ENCODE peak calls at places on chromosomes 11 and 22, in six cellular contexts. X is Calu3; A is activated naive CD4-positive, alpha-beta T cell; E is esophagus squamous epithelium; G is CD8-positive, alpha-beta T cell; V is adipocyte. R is an unnamed sample.

GRCh38 chr11:85758026-85758425 is 52.9 kb downstream of the SYTL2 start:
- DNase-seq in V (no peak), G (no peak), E (no peak), A (no peak), X (no peak), R (peak)

GRCh38 chr11:85787809-85788805 is 22.8 kb downstream of the SYTL2 start:
- DNase-seq in G (no peak), V (no peak), E (no peak), X (peak), A (no peak), R (no peak)

GRCh38 chr11:12454782-12455181 is 77.4 kb downstream of the PARVA start:
- DNase-seq in G (no peak), V (peak), E (no peak), A (no peak), X (no peak), R (no peak)

GRCh38 chr11:66363187-66363601 is 8.4 kb downstream of the SLC29A2 start:
- DNase-seq in E (no peak), V (no peak), G (no peak), X (no peak), A (no peak), R (no peak)

GRCh38 chr11:66868726-66869291 is 11.9 kb downstream of the LRFN4 start:
- DNase-seq in V (no peak), E (peak), G (peak), A (peak), X (peak), R (no peak)

GRCh38 chr11:7826316-7826715 is 29.6 kb upstream of the OR5P2 start:
- DNase-seq in X (no peak), G (no peak), V (peak), A (no peak), E (no peak), R (no peak)

GRCh38 chr11:18761144-18761543 is 30.5 kb downstream of the PTPN5 start:
- DNase-seq in X (no peak), G (no peak), A (no peak), E (no peak), V (no peak), R (no peak)

GRCh38 chr11:123654566-123655081 is at the start of gene SCN3B:
- DNase-seq in E (no peak), X (peak), A (no peak), V (peak), G (no peak), R (peak)

GRCh38 chr11:128236506-128237498 is 350.6 kb downstream of the ETS1 start:
- DNase-seq in E (no peak), G (no peak), X (no peak), A (no peak), V (no peak), R (no peak)

GRCh38 chr11:76206327-76207081 is at the start of gene WNT11:
- DNase-seq in A (no peak), E (no peak), X (peak), G (peak), V (peak), R (peak)

GRCh38 chr11:75374646-75375045 is 23.2 kb upstream of the ARRB1 start:
- DNase-seq in A (no peak), E (no peak), X (no peak), V (no peak), G (no peak), R (no peak)

GRCh38 chr22:38868886-38869381 is 3.1 kb downstream of the CBX6 start:
- DNase-seq in A (peak), V (peak), G (peak), X (peak), E (no peak), R (peak)

GRCh38 chr11:132944557-132944920 is 587.8 kb downstream of the OPCML start:
- DNase-seq in A (no peak), G (no peak), V (no peak), E (no peak), X (no peak), R (no peak)

GRCh38 chr11:86761978-86762377 is 38.4 kb upstream of the PRSS23 start:
- DNase-seq in E (no peak), V (peak), X (no peak), A (no peak), G (no peak), R (no peak)

R was measured in prostate gland.